ENCODE peak calls at places on chromosomes 3 and 15, in five cellular contexts. W, A, S, Q and G are unnamed samples.

GRCh38 chr3:112746675-112747276 is 99.9 kb downstream of the CD200R1L start:
- DNase-seq in W (no peak), A (no peak), S (no peak), Q (no peak), G (no peak)

GRCh38 chr3:13894096-13894811 is 14.4 kb upstream of the WNT7A start:
- DNase-seq in W (no peak), A (no peak), S (no peak), Q (no peak), G (no peak)

GRCh38 chr3:123636431-123636841 is 51.6 kb upstream of the HACD2 start:
- DNase-seq in W (no peak), A (no peak), S (no peak), Q (no peak), G (peak; percentile 36)

GRCh38 chr3:13030649-13031048 is 42.6 kb downstream of the IQSEC1 start:
- DNase-seq in W (no peak), A (no peak), S (no peak), Q (no peak), G (no peak)

GRCh38 chr15:45091161-45091560 is 22.8 kb downstream of the DUOX2 start:
- DNase-seq in W (no peak), A (no peak), S (peak; percentile 19), Q (peak; percentile 20), G (no peak)

GRCh38 chr3:134312072-134312872 is 61.6 kb upstream of the RYK start:
- DNase-seq in W (no peak), A (no peak), S (no peak), Q (no peak), G (peak; percentile 43)

GRCh38 chr15:77145370-77145769 is 74.5 kb upstream of the TSPAN3 start:
- DNase-seq in W (no peak), A (no peak), S (no peak), Q (no peak), G (no peak)

GRCh38 chr3:187667526-187667925 is 2.7 kb downstream of the SST start:
- DNase-seq in W (no peak), A (no peak), S (no peak), Q (no peak), G (peak; percentile 93)

GRCh38 chr3:115381931-115382330 is 234.8 kb upstream of the ZBTB20 start:
- DNase-seq in W (no peak), A (no peak), S (no peak), Q (no peak), G (no peak)

GRCh38 chr3:71525376-71525775 is 58.2 kb downstream of the FOXP1 start:
- DNase-seq in W (no peak), A (no peak), S (no peak), Q (no peak), G (no peak)

GRCh38 chr3:4709336-4709735 is 216.2 kb downstream of the ITPR1 start:
- DNase-seq in W (no peak), A (no peak), S (no peak), Q (peak; percentile 34), G (no peak)

GRCh38 chr3:191138937-191139336 is 60.1 kb upstream of the OSTN start:
- DNase-seq in W (no peak), A (no peak), S (no peak), Q (no peak), G (no peak)

GRCh38 chr3:112407214-112407887 is 74.4 kb downstream of the CD200 start:
- DNase-seq in W (no peak), A (no peak), S (no peak), Q (no peak), G (no peak)

GRCh38 chr15:73924258-73924921 is 1.9 kb upstream of the LOXL1 start:
- DNase-seq in W (no peak), A (no peak), S (peak; percentile 89), Q (peak; percentile 83), G (peak; percentile 17)

GRCh38 chr3:141643391-141643790 is 94.7 kb upstream of the RNF7 start:
- DNase-seq in W (no peak), A (no peak), S (no peak), Q (no peak), G (no peak)

GRCh38 chr15:44541282-44541958 is 4.5 kb downstream of the EIF3J start:
- DNase-seq in W (no peak), A (no peak), S (peak; percentile 87), Q (peak; percentile 65), G (no peak)

GRCh38 chr3:100125539-100125938 is 11.2 kb upstream of the FILIP1L start:
- DNase-seq in W (no peak), A (no peak), S (no peak), Q (no peak), G (no peak)